ENCODE peak calls at places on chromosome 21, in five cellular contexts. C is activated effector memory CD4-positive, alpha-beta T cell treated with anti-CD3 and anti-CD28 coated beads, Interleukin-2, amount 50 U/mL, for 16 hours; B is mesothelial cell of epicardium; H is EH; T is activated CD8-positive, alpha-beta T cell treated with anti-CD3 and anti-CD28 coated beads for 36 hours. P is an unnamed sample.

GRCh38 chr21:35256468-35256988 is 207.4 kb upstream of the RUNX1 start:
- DNase-seq in C (no peak), B (peak; percentile 29), H (peak; percentile 98), T (no peak), P (no peak)

GRCh38 chr21:32378956-32379355 is 13.9 kb downstream of the URB1 start:
- DNase-seq in C (peak; percentile 43), B (no peak), H (peak; percentile 51), T (no peak), P (no peak)

GRCh38 chr21:43362306-43362927 is 64.5 kb downstream of the SIK1 start:
- DNase-seq in C (peak; percentile 90), B (no peak), H (peak; percentile 88), T (peak; percentile 90), P (peak; percentile 91)

GRCh38 chr21:29174607-29175013 is 44.2 kb downstream of the MAP3K7CL start:
- DNase-seq in C (no peak), B (no peak), H (no peak), T (no peak), P (no peak)

GRCh38 chr21:42819861-42820512 is 59.4 kb downstream of the WDR4 start:
- DNase-seq in C (no peak), B (no peak), H (no peak), T (no peak), P (no peak)

GRCh38 chr21:35925497-35925896 is 134.8 kb downstream of the SETD4 start:
- DNase-seq in C (no peak), B (no peak), H (peak; percentile 17), T (peak; percentile 17), P (peak; percentile 8)

GRCh38 chr21:14492890-14493289 is 53.2 kb downstream of the SAMSN1 start:
- DNase-seq in C (no peak), B (no peak), H (no peak), T (no peak), P (no peak)

GRCh38 chr21:41858466-41859296 is 20.5 kb downstream of the PRDM15 start:
- DNase-seq in C (peak; percentile 50), B (no peak), H (no peak), T (no peak), P (no peak)

GRCh38 chr21:43740497-43741156 is 21.7 kb downstream of the PDXK start:
- DNase-seq in C (no peak), B (peak; percentile 49), H (no peak), T (no peak), P (no peak)

GRCh38 chr21:14815001-14815400 is 249.8 kb downstream of the NRIP1 start:
- DNase-seq in C (no peak), B (no peak), H (no peak), T (no peak), P (no peak)

GRCh38 chr21:14453339-14453738 is 70.4 kb upstream of the HSPA13 start:
- DNase-seq in C (no peak), B (no peak), H (no peak), T (peak; percentile 63), P (peak; percentile 95)

GRCh38 chr21:41477641-41478318 is 30.2 kb downstream of the TMPRSS2 start:
- DNase-seq in C (no peak), B (no peak), H (no peak), T (no peak), P (no peak)

GRCh38 chr21:45011911-45012660 is 62.3 kb upstream of the ADARB1 start:
- DNase-seq in C (no peak), B (peak; percentile 73), H (peak; percentile 96), T (no peak), P (no peak)

GRCh38 chr21:26405735-26406361 is 167.2 kb downstream of the CYYR1 start:
- DNase-seq in C (no peak), B (no peak), H (peak; percentile 91), T (peak; percentile 10), P (peak; percentile 66)

GRCh38 chr21:32572574-32573420 is 12.5 kb downstream of the TCP10L start:
- DNase-seq in C (no peak), B (no peak), H (no peak), T (no peak), P (no peak)